ENCODE peak calls at places on chromosomes 6 and 20, in nine cellular contexts. O, F, H, K, Q, I, U, E and D are unnamed samples.

GRCh38 chr6:33312361-33313104 is 1.3 kb downstream of the TAPBP start:
- DNase-seq in I (peak; percentile 74), H (peak; percentile 78), U (peak; percentile 79), F (peak; percentile 58), E (peak; percentile 94), K (no peak), O (no peak), Q (peak; percentile 79), D (peak; percentile 85)

GRCh38 chr6:50966532-50966931 is 147.9 kb downstream of the TFAP2B start:
- DNase-seq in I (no peak), O (no peak), H (no peak), F (no peak), Q (no peak), U (no peak), E (no peak), K (no peak), D (no peak)

GRCh38 chr6:107323133-107323785 is 136.1 kb downstream of the PDSS2 start:
- DNase-seq in I (no peak), F (no peak), H (no peak), K (peak; percentile 7), E (no peak), U (no peak), Q (no peak), O (no peak), D (no peak)

GRCh38 chr20:52624270-52624669 is 347.9 kb upstream of the TSHZ2 start:
- DNase-seq in I (no peak), K (no peak), O (no peak), Q (no peak), H (no peak), F (no peak), E (no peak), U (no peak), D (no peak)

GRCh38 chr6:46175976-46176375 is 5.2 kb upstream of the ENPP5 start:
- DNase-seq in F (no peak), E (no peak), O (no peak), I (no peak), Q (no peak), H (no peak), U (no peak), K (no peak), D (no peak)

GRCh38 chr6:50716887-50717509 is 3.7 kb downstream of the TFAP2D start:
- DNase-seq in H (no peak), I (no peak), E (no peak), U (no peak), O (no peak), K (no peak), Q (no peak), F (no peak), D (no peak)

GRCh38 chr6:89928604-89929003 is 34.3 kb downstream of the GJA10 start:
- DNase-seq in F (no peak), H (no peak), Q (no peak), U (no peak), O (no peak), E (no peak), K (no peak), I (peak; percentile 47), D (peak; percentile 43)

GRCh38 chr6:37168809-37169457 is 1.0 kb upstream of the PIM1 start:
- DNase-seq in I (peak; percentile 13), O (no peak), U (no peak), H (no peak), F (peak; percentile 58), Q (peak; percentile 45), E (no peak), K (peak; percentile 72), D (no peak)

GRCh38 chr6:170462366-170463020 is 90.6 kb downstream of the PSMB1 start:
- DNase-seq in H (no peak), F (no peak), O (no peak), K (no peak), Q (no peak), I (no peak), E (no peak), U (no peak), D (no peak)

GRCh38 chr20:57280221-57280620 is 13.8 kb upstream of the BMP7 start:
- DNase-seq in Q (no peak), I (no peak), U (no peak), K (no peak), F (no peak), O (no peak), H (no peak), E (no peak), D (no peak)

GRCh38 chr20:37971561-37972127 is 61.6 kb downstream of the TTI1 start:
- DNase-seq in O (no peak), H (no peak), F (no peak), I (no peak), Q (no peak), K (no peak), E (no peak), U (no peak), D (no peak)

GRCh38 chr6:73722318-73723060 is 26.5 kb downstream of the CD109 start:
- DNase-seq in E (no peak), F (no peak), K (peak; percentile 49), U (no peak), Q (no peak), I (peak; percentile 89), O (peak; percentile 50), H (no peak), D (peak; percentile 87)

GRCh38 chr6:123338394-123338793 is 298.4 kb downstream of the TRDN start:
- DNase-seq in H (no peak), U (no peak), F (no peak), E (no peak), K (no peak), O (no peak), I (no peak), Q (no peak), D (no peak)

GRCh38 chr6:19549109-19549508 is 288.1 kb upstream of the ID4 start:
- DNase-seq in K (no peak), Q (no peak), I (no peak), F (no peak), O (no peak), H (no peak), U (no peak), E (no peak), D (no peak)

GRCh38 chr6:80181352-80182081 is 75.0 kb downstream of the BCKDHB start:
- DNase-seq in K (no peak), H (no peak), O (no peak), F (no peak), U (no peak), E (no peak), I (no peak), Q (no peak), D (no peak)

GRCh38 chr20:48603116-48603818 is 224.5 kb downstream of the PREX1 start:
- DNase-seq in O (no peak), E (no peak), I (no peak), U (no peak), H (no peak), K (no peak), F (no peak), Q (no peak), D (no peak)

GRCh38 chr20:742156-742555 is 26.1 kb downstream of the SLC52A3 start:
- DNase-seq in F (no peak), I (no peak), U (no peak), K (no peak), E (no peak), O (no peak), H (no peak), Q (no peak), D (no peak)

GRCh38 chr20:14761903-14762302 is 424.5 kb upstream of the FLRT3 start:
- DNase-seq in U (no peak), O (no peak), I (no peak), K (no peak), E (no peak), F (no peak), Q (no peak), H (no peak), D (no peak)

GRCh38 chr20:52346797-52347196 is 155.2 kb upstream of the ZFP64 start:
- DNase-seq in F (no peak), I (no peak), H (no peak), U (no peak), Q (no peak), E (no peak), K (no peak), O (no peak), D (no peak)

GRCh38 chr20:41094656-41095055 is 42.7 kb upstream of the PLCG1 start:
- DNase-seq in K (no peak), U (peak; percentile 42), Q (no peak), F (no peak), O (no peak), E (no peak), I (no peak), H (no peak), D (no peak)

GRCh38 chr6:113856571-113857564 is at the start of gene MARCKS:
- DNase-seq in E (peak; percentile 95), U (peak; percentile 87), Q (peak; percentile 60), I (peak; percentile 86), O (peak; percentile 65), K (peak; percentile 78), F (peak; percentile 87), H (peak; percentile 85), D (peak; percentile 89)

GRCh38 chr6:33987531-33988021 is 158.3 kb downstream of the GRM4 start:
- DNase-seq in Q (no peak), F (no peak), H (no peak), O (no peak), I (no peak), U (no peak), K (no peak), E (peak; percentile 76), D (no peak)

GRCh38 chr6:150251566-150252186 is 108.8 kb downstream of the PPP1R14C start:
- DNase-seq in O (no peak), E (no peak), U (no peak), F (no peak), I (no peak), K (no peak), Q (no peak), H (no peak), D (no peak)

GRCh38 chr20:49724637-49725606 is 11.2 kb upstream of the B4GALT5 start:
- DNase-seq in O (no peak), Q (no peak), F (peak; percentile 37), I (no peak), E (no peak), U (no peak), K (no peak), H (peak; percentile 32), D (peak; percentile 14)

GRCh38 chr6:39347906-39348585 is 25.5 kb upstream of the KCNK16 start:
- DNase-seq in H (peak; percentile 80), Q (peak; percentile 69), K (peak; percentile 1), E (peak; percentile 74), O (peak; percentile 20), I (peak; percentile 28), U (peak; percentile 35), F (peak; percentile 65), D (peak; percentile 42)

GRCh38 chr6:30154709-30155521 is 6.1 kb downstream of the TRIM10 start:
- DNase-seq in O (no peak), Q (no peak), I (peak; percentile 67), K (peak; percentile 16), H (no peak), F (no peak), E (peak; percentile 67), U (no peak), D (peak; percentile 61)

GRCh38 chr20:13139459-13140150 is 81.5 kb upstream of the ISM1 start:
- DNase-seq in O (no peak), I (no peak), K (no peak), H (no peak), U (no peak), E (no peak), F (no peak), Q (no peak), D (no peak)